ENCODE peak calls at places on chromosomes 2 and 18, in nine cellular contexts. One of them, this sample, is unnamed.

GRCh38 chr2:138414014-138414413 is 87.6 kb upstream of the SPOPL start:
- DNase-seq in progenitor cell of endocrine pancreas: no peak
- DNase-seq in lung: no peak
- DNase-seq in ACHN: no peak
- DNase-seq in HL-60: no peak
- DNase-seq in pancreas: no peak
- DNase-seq in activated CD4-positive, alpha-beta T cell treated with anti-CD3 and anti-CD28 coated beads, Interleukin-2, amount 50 U/mL, for 1 hour: no peak
- DNase-seq in EL: no peak
- DNase-seq in nucleus accumbens: no peak
- DNase-seq in this sample: no peak

GRCh38 chr18:74990563-74991081 is 218.3 kb downstream of the PTGR3 start:
- DNase-seq in progenitor cell of endocrine pancreas: no peak
- DNase-seq in lung: no peak
- DNase-seq in ACHN: no peak
- DNase-seq in HL-60: peak
- DNase-seq in pancreas: no peak
- DNase-seq in activated CD4-positive, alpha-beta T cell treated with anti-CD3 and anti-CD28 coated beads, Interleukin-2, amount 50 U/mL, for 1 hour: no peak
- DNase-seq in EL: no peak
- DNase-seq in nucleus accumbens: no peak
- DNase-seq in this sample: no peak

GRCh38 chr2:149513461-149513860 is 74.1 kb downstream of the MMADHC start:
- DNase-seq in progenitor cell of endocrine pancreas: no peak
- DNase-seq in lung: no peak
- DNase-seq in ACHN: no peak
- DNase-seq in HL-60: no peak
- DNase-seq in pancreas: no peak
- DNase-seq in activated CD4-positive, alpha-beta T cell treated with anti-CD3 and anti-CD28 coated beads, Interleukin-2, amount 50 U/mL, for 1 hour: no peak
- DNase-seq in EL: no peak
- DNase-seq in nucleus accumbens: no peak
- DNase-seq in this sample: no peak

GRCh38 chr2:119704670-119705120 is 25.7 kb downstream of the TMEM177 start:
- DNase-seq in progenitor cell of endocrine pancreas: no peak
- DNase-seq in lung: no peak
- DNase-seq in ACHN: no peak
- DNase-seq in HL-60: no peak
- DNase-seq in pancreas: no peak
- DNase-seq in activated CD4-positive, alpha-beta T cell treated with anti-CD3 and anti-CD28 coated beads, Interleukin-2, amount 50 U/mL, for 1 hour: no peak
- DNase-seq in EL: no peak
- DNase-seq in nucleus accumbens: no peak
- DNase-seq in this sample: no peak

GRCh38 chr2:233847248-233847898 is 7.0 kb downstream of the HJURP start:
- DNase-seq in progenitor cell of endocrine pancreas: no peak
- DNase-seq in lung: peak
- DNase-seq in ACHN: no peak
- DNase-seq in HL-60: no peak
- DNase-seq in pancreas: no peak
- DNase-seq in activated CD4-positive, alpha-beta T cell treated with anti-CD3 and anti-CD28 coated beads, Interleukin-2, amount 50 U/mL, for 1 hour: no peak
- DNase-seq in EL: no peak
- DNase-seq in nucleus accumbens: no peak
- DNase-seq in this sample: no peak

GRCh38 chr2:8606649-8607550 is 75.0 kb upstream of the ID2 start:
- DNase-seq in progenitor cell of endocrine pancreas: no peak
- DNase-seq in lung: no peak
- DNase-seq in ACHN: no peak
- DNase-seq in HL-60: no peak
- DNase-seq in pancreas: no peak
- DNase-seq in activated CD4-positive, alpha-beta T cell treated with anti-CD3 and anti-CD28 coated beads, Interleukin-2, amount 50 U/mL, for 1 hour: no peak
- DNase-seq in EL: no peak
- DNase-seq in nucleus accumbens: no peak
- DNase-seq in this sample: no peak

GRCh38 chr18:57780318-57781127 is 22.6 kb downstream of the ATP8B1 start:
- DNase-seq in progenitor cell of endocrine pancreas: no peak
- DNase-seq in lung: no peak
- DNase-seq in ACHN: no peak
- DNase-seq in HL-60: no peak
- DNase-seq in pancreas: no peak
- DNase-seq in activated CD4-positive, alpha-beta T cell treated with anti-CD3 and anti-CD28 coated beads, Interleukin-2, amount 50 U/mL, for 1 hour: no peak
- DNase-seq in EL: peak
- DNase-seq in nucleus accumbens: no peak
- DNase-seq in this sample: no peak

GRCh38 chr2:48065096-48065495 is 158.8 kb upstream of the FBXO11 start:
- DNase-seq in progenitor cell of endocrine pancreas: no peak
- DNase-seq in lung: no peak
- DNase-seq in ACHN: no peak
- DNase-seq in HL-60: no peak
- DNase-seq in pancreas: no peak
- DNase-seq in activated CD4-positive, alpha-beta T cell treated with anti-CD3 and anti-CD28 coated beads, Interleukin-2, amount 50 U/mL, for 1 hour: no peak
- DNase-seq in EL: no peak
- DNase-seq in nucleus accumbens: no peak
- DNase-seq in this sample: no peak

GRCh38 chr2:217749009-217749408 is 253.8 kb downstream of the TNS1 start:
- DNase-seq in progenitor cell of endocrine pancreas: no peak
- DNase-seq in lung: peak
- DNase-seq in ACHN: no peak
- DNase-seq in HL-60: no peak
- DNase-seq in pancreas: no peak
- DNase-seq in activated CD4-positive, alpha-beta T cell treated with anti-CD3 and anti-CD28 coated beads, Interleukin-2, amount 50 U/mL, for 1 hour: no peak
- DNase-seq in EL: no peak
- DNase-seq in nucleus accumbens: no peak
- DNase-seq in this sample: no peak

GRCh38 chr18:267380-267687 is 513 bp downstream of the THOC1 start:
- DNase-seq in progenitor cell of endocrine pancreas: no peak
- DNase-seq in lung: peak
- DNase-seq in ACHN: peak
- DNase-seq in HL-60: peak
- DNase-seq in pancreas: peak
- DNase-seq in activated CD4-positive, alpha-beta T cell treated with anti-CD3 and anti-CD28 coated beads, Interleukin-2, amount 50 U/mL, for 1 hour: no peak
- DNase-seq in EL: no peak
- DNase-seq in nucleus accumbens: no peak
- DNase-seq in this sample: no peak

GRCh38 chr18:10062292-10062940 is 148.6 kb downstream of the VAPA start:
- DNase-seq in progenitor cell of endocrine pancreas: no peak
- DNase-seq in lung: no peak
- DNase-seq in ACHN: no peak
- DNase-seq in HL-60: no peak
- DNase-seq in pancreas: no peak
- DNase-seq in activated CD4-positive, alpha-beta T cell treated with anti-CD3 and anti-CD28 coated beads, Interleukin-2, amount 50 U/mL, for 1 hour: no peak
- DNase-seq in EL: peak
- DNase-seq in nucleus accumbens: no peak
- DNase-seq in this sample: no peak

GRCh38 chr2:152056418-152056817 is 42.4 kb downstream of the CACNB4 start:
- DNase-seq in progenitor cell of endocrine pancreas: no peak
- DNase-seq in lung: no peak
- DNase-seq in ACHN: no peak
- DNase-seq in HL-60: no peak
- DNase-seq in pancreas: no peak
- DNase-seq in activated CD4-positive, alpha-beta T cell treated with anti-CD3 and anti-CD28 coated beads, Interleukin-2, amount 50 U/mL, for 1 hour: no peak
- DNase-seq in EL: no peak
- DNase-seq in nucleus accumbens: no peak
- DNase-seq in this sample: no peak

GRCh38 chr18:75727479-75727878 is 300.0 kb upstream of the SMIM21 start:
- DNase-seq in progenitor cell of endocrine pancreas: peak
- DNase-seq in lung: no peak
- DNase-seq in ACHN: peak
- DNase-seq in HL-60: peak
- DNase-seq in pancreas: no peak
- DNase-seq in activated CD4-positive, alpha-beta T cell treated with anti-CD3 and anti-CD28 coated beads, Interleukin-2, amount 50 U/mL, for 1 hour: peak
- DNase-seq in EL: peak
- DNase-seq in nucleus accumbens: peak
- DNase-seq in this sample: peak

GRCh38 chr2:36963734-36964133 is 2.6 kb downstream of the STRN start:
- DNase-seq in progenitor cell of endocrine pancreas: no peak
- DNase-seq in lung: no peak
- DNase-seq in ACHN: no peak
- DNase-seq in HL-60: no peak
- DNase-seq in pancreas: no peak
- DNase-seq in activated CD4-positive, alpha-beta T cell treated with anti-CD3 and anti-CD28 coated beads, Interleukin-2, amount 50 U/mL, for 1 hour: no peak
- DNase-seq in EL: no peak
- DNase-seq in nucleus accumbens: no peak
- DNase-seq in this sample: no peak

This sample was measured in naive thymus-derived CD4-positive, alpha-beta T cell.